ENCODE peak calls at places on chromosomes 6 and 20, in four cellular contexts. P is K562, E is body of pancreas, K is gastrocnemius medialis. G is an unnamed sample.

GRCh38 chr20:63316502-63316921 is 23.5 kb downstream of the COL20A1 start:
- DNase-seq in P (no peak), E (peak), K (no peak), G (no peak)

GRCh38 chr20:32976746-32977145 is 27.5 kb downstream of the SUN5 start:
- DNase-seq in P (no peak), E (no peak), K (no peak), G (no peak)

GRCh38 chr20:43911066-43911465 is 3.6 kb upstream of the TOX2 start:
- DNase-seq in P (no peak), E (no peak), K (no peak), G (no peak)

GRCh38 chr6:77292564-77293546 is 170.4 kb downstream of the HTR1B start:
- DNase-seq in P (no peak), E (no peak), K (no peak), G (peak)

GRCh38 chr6:55182016-55182650 is 7.8 kb downstream of the HCRTR2 start:
- DNase-seq in P (no peak), E (no peak), K (no peak), G (no peak)

GRCh38 chr6:46347669-46348068 is 143.6 kb downstream of the RCAN2 start:
- DNase-seq in P (no peak), E (no peak), K (no peak), G (no peak)

GRCh38 chr20:33554914-33555420 is 65.1 kb downstream of the CBFA2T2 start:
- DNase-seq in P (peak), E (peak), K (no peak), G (peak)

GRCh38 chr6:119683022-119683421 is 333.5 kb upstream of the MAN1A1 start:
- DNase-seq in P (no peak), E (no peak), K (no peak), G (no peak)

GRCh38 chr20:25421107-25421506 is 13.6 kb downstream of the GINS1 start:
- DNase-seq in P (no peak), E (no peak), K (no peak), G (no peak)

GRCh38 chr6:103327079-103327478 is 1532.6 kb downstream of the HACE1 start:
- DNase-seq in P (no peak), E (no peak), K (no peak), G (no peak)

GRCh38 chr20:63536997-63537524 is at the start of gene PTK6:
- DNase-seq in P (no peak), E (peak), K (no peak), G (no peak)

GRCh38 chr6:18978330-18979128 is 591.4 kb downstream of the RNF144B start:
- DNase-seq in P (no peak), E (peak), K (no peak), G (no peak)

GRCh38 chr20:45545754-45546453 is 1.3 kb downstream of the EPPIN start:
- DNase-seq in P (peak), E (no peak), K (no peak), G (no peak)

GRCh38 chr20:31698803-31699718 is 23.6 kb downstream of the BCL2L1 start:
- DNase-seq in P (peak), E (peak), K (peak), G (peak)

GRCh38 chr20:40868568-40869223 is 159.9 kb upstream of the TOP1 start:
- DNase-seq in P (no peak), E (peak), K (peak), G (no peak)

GRCh38 chr6:37648465-37649330 is 49.0 kb downstream of the MDGA1 start:
- DNase-seq in P (peak), E (peak), K (no peak), G (peak)

GRCh38 chr6:73309784-73310502 is 44.1 kb downstream of the DPPA5 start:
- DNase-seq in P (peak), E (peak), K (no peak), G (peak)

GRCh38 chr6:107185570-107185969 is 70.3 kb upstream of the BEND3 start:
- DNase-seq in P (peak), E (peak), K (no peak), G (no peak)

GRCh38 chr20:8389381-8390368 is 257.6 kb downstream of the PLCB1 start:
- DNase-seq in P (peak), E (peak), K (no peak), G (peak)

GRCh38 chr6:19413323-19413722 is 423.8 kb upstream of the ID4 start:
- DNase-seq in P (no peak), E (no peak), K (no peak), G (no peak)

GRCh38 chr20:20237093-20237959 is 130.6 kb upstream of the INSM1 start:
- DNase-seq in P (peak), E (peak), K (peak), G (peak)

GRCh38 chr6:96015321-96015790 is 418 bp upstream of the FUT9 start:
- DNase-seq in P (no peak), E (peak), K (no peak), G (no peak)

GRCh38 chr20:24708411-24709295 is 239.2 kb downstream of the SYNDIG1 start:
- DNase-seq in P (no peak), E (no peak), K (no peak), G (no peak)

GRCh38 chr20:53597085-53597482 is 3.4 kb upstream of the ZNF217 start:
- DNase-seq in P (no peak), E (no peak), K (no peak), G (no peak)

GRCh38 chr6:168299541-168300511 is 19.8 kb downstream of the DACT2 start:
- DNase-seq in P (no peak), E (no peak), K (no peak), G (no peak)

GRCh38 chr6:168301648-168302398 is 17.8 kb downstream of the DACT2 start:
- DNase-seq in P (no peak), E (peak), K (no peak), G (no peak)

GRCh38 chr6:168302534-168302933 is 17.0 kb downstream of the DACT2 start:
- DNase-seq in P (peak), E (no peak), K (no peak), G (peak)

GRCh38 chr6:168303982-168304751 is 15.4 kb downstream of the DACT2 start:
- DNase-seq in P (no peak), E (no peak), K (no peak), G (no peak)

GRCh38 chr6:168300975-168301647 is 18.5 kb downstream of the DACT2 start:
- DNase-seq in P (no peak), E (no peak), K (no peak), G (no peak)
- TF ChIP-seq POLR2A in P (no peak), E (no peak), K (no peak), G (no peak)

GRCh38 chr6:151067684-151068596 is 171.8 kb upstream of the AKAP12 start:
- DNase-seq in P (no peak), E (peak), K (peak), G (no peak)
- TF ChIP-seq POLR2A in P (no peak), E (no peak), K (no peak), G (no peak)

GRCh38 chr20:407953-408842 is at the start of gene RBCK1:
- DNase-seq in P (peak), E (peak), K (peak), G (peak)
- TF ChIP-seq POLR2A in P (peak), E (peak), K (peak), G (peak)

GRCh38 chr6:79648315-79648714 is 17.2 kb downstream of the SH3BGRL2 start:
- DNase-seq in P (no peak), E (no peak), K (no peak), G (no peak)
- TF ChIP-seq POLR2A in P (no peak), E (no peak), K (no peak), G (no peak)

DNA sequence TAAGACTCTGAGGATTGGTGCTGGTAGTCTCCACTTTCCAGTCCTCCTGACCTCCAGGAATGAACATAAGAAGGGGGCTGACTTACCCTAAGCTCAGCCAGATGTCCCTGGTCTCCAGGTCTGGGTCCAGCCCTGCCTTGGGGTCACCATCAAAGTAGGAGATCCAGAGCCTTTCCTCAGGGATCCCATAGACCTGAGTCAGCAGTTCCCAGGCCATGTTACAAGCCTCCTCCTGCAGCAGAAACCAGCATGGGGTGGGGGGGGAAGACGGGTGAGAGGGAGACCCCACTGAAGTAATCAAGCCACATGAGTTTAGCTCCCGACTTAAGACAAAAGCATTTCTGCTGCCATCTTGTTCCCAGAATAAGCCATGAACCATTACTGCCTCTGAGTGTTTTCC is 1.8 kb downstream of the AARS2 start:
- DNase-seq in P (no peak), E (no peak), K (no peak), G (no peak)
- TF ChIP-seq POLR2A in P (no peak), E (no peak), K (no peak), G (no peak)

DNA sequence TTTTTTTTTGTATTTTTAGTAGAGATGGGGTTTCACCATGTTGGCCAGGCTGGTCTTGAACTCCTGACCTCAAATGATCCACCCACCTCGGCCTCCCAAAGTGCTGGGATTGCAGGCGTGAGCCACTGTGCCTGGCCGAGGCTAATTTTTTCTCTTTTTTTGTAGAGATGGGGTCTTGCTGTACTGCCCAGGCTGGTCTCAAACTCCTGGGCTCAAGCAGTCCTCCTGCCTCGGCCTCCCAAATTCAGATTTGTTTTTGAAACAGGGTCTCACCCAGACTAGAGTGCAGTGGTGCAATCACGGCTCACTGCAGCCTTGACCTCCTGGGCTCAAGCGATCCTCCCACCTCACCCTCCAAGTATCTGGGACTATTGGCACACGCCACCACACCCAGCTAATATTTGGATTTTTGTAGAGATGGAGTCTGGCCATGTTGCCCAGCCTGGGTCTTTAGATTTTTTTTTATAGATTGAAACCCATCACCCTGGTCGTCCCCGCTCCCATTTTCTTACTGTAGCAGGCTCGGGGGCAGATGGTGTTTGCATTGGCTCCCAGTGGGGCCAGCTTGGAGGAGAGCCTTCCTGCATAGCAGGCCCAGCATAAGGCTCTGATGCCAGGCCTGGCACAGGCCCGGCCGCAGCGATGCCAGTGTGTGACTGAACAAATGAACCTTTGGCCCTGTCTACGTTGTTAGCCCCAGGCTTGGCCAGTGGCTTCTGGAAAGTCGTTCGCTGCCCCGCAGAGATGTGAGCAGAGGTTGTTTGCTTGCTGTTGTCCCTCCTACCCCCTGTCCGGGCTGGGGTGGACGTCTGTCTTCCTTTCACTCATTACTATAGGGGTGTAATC is 4.3 kb upstream of the MTG2 start:
- DNase-seq in P (no peak), E (no peak), K (no peak), G (no peak)
- TF ChIP-seq POLR2A in P (no peak), E (no peak), K (no peak), G (no peak)

GRCh38 chr6:31462964-31463940 is 34.7 kb upstream of the MICB start:
- DNase-seq in P (peak), E (peak), K (peak), G (peak)
- TF ChIP-seq POLR2A in P (no peak), E (peak), K (peak), G (no peak)